ENCODE peak calls at places on chromosomes 4 and X, in nine cellular contexts. B, O, Q, F, N, T, E, G and C are unnamed samples.
A peak's percentile ranks its signal among the peaks of the same experiment; 100 is the strongest.

GRCh38 chr4:182699825-182700224 is 217.4 kb downstream of the DCTD start:
- DNase-seq in B (no peak), O (no peak), Q (no peak), F (no peak), N (no peak), T (no peak), E (no peak), G (no peak), C (no peak)

GRCh38 chrX:123975180-123975579 is 13.7 kb downstream of the STAG2 start:
- DNase-seq in B (no peak), O (no peak), Q (no peak), F (no peak), N (no peak), T (no peak), E (no peak), G (no peak), C (no peak)

GRCh38 chr4:139210486-139210885 is 33.5 kb upstream of the ELF2 start:
- DNase-seq in B (no peak), O (no peak), Q (no peak), F (no peak), N (no peak), T (no peak), E (no peak), G (no peak), C (no peak)

GRCh38 chr4:113383111-113383785 is 333.8 kb downstream of the ANK2 start:
- DNase-seq in B (no peak), O (no peak), Q (no peak), F (no peak), N (no peak), T (no peak), E (no peak), G (no peak), C (no peak)

GRCh38 chrX:153628665-153629064 is 18.3 kb upstream of the DUSP9 start:
- DNase-seq in B (no peak), O (no peak), Q (no peak), F (peak; percentile 49), N (no peak), T (no peak), E (no peak), G (no peak), C (no peak)

GRCh38 chr4:4787421-4787820 is 72.0 kb upstream of the MSX1 start:
- DNase-seq in B (no peak), O (no peak), Q (no peak), F (no peak), N (no peak), T (no peak), E (no peak), G (no peak), C (no peak)

GRCh38 chr4:10736266-10736665 is 51.7 kb upstream of the CLNK start:
- DNase-seq in B (no peak), O (no peak), Q (no peak), F (no peak), N (no peak), T (no peak), E (no peak), G (no peak), C (no peak)

GRCh38 chr4:189228726-189229125 is 711.9 kb upstream of the FRG1 start:
- DNase-seq in B (no peak), O (no peak), Q (no peak), F (no peak), N (no peak), T (no peak), E (no peak), G (no peak), C (no peak)

GRCh38 chr4:57110635-57111546 is 706 bp upstream of the IGFBP7 start:
- DNase-seq in B (no peak), O (no peak), Q (no peak), F (peak; percentile 82), N (peak; percentile 93), T (peak; percentile 69), E (peak; percentile 79), G (peak; percentile 29), C (peak; percentile 30)

GRCh38 chr4:139814285-139815015 is 148.8 kb downstream of the MGST2 start:
- DNase-seq in B (no peak), O (no peak), Q (no peak), F (no peak), N (no peak), T (no peak), E (no peak), G (peak; percentile 47), C (no peak)

GRCh38 chrX:17788439-17788838 is 51.1 kb downstream of the SCML1 start:
- DNase-seq in B (no peak), O (peak; percentile 19), Q (peak; percentile 15), F (no peak), N (no peak), T (peak; percentile 60), E (no peak), G (no peak), C (peak; percentile 39)

GRCh38 chr4:25654971-25655963 is at the start of gene SLC34A2:
- DNase-seq in B (no peak), O (peak; percentile 46), Q (no peak), F (no peak), N (no peak), T (peak; percentile 92), E (peak; percentile 73), G (peak; percentile 19), C (peak; percentile 33)

GRCh38 chr4:162891788-162892707 is 274.6 kb downstream of the NAF1 start:
- DNase-seq in B (no peak), O (no peak), Q (no peak), F (no peak), N (no peak), T (no peak), E (no peak), G (no peak), C (no peak)

GRCh38 chr4:1329408-1330371 is 17.3 kb upstream of the UVSSA start:
- DNase-seq in B (no peak), O (no peak), Q (no peak), F (no peak), N (no peak), T (no peak), E (peak; percentile 72), G (no peak), C (no peak)
- H3K27ac ChIP-seq in B (no peak overlapping the region), O (no peak overlapping the region), Q (no peak overlapping the region), F (no peak overlapping the region), N (no peak overlapping the region), T (no peak overlapping the region), E (peak overlapping the region; percentile 66), G (no peak overlapping the region), C (peak overlapping the region; percentile 22)

DNA sequence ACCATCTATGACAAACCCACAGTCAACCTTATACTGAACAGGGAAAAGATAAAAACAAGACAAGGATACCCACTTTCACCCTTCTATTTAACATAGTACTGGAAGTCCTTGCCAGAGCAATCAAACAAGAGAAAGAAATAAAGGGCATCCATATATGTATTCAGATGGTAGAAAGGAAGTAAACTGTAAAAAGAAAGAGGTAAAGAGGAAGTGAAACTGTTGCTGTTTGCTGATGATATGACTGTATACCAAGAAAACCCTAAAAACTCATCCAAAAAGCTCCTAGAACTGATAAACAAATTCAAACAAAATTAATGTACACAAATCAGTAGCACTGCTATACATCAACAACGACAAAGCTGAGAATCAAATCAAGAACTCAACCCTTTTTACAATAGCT is 538.7 kb upstream of the PABPC4L start:
- DNase-seq in B (no peak), O (no peak), Q (no peak), F (no peak), N (no peak), T (no peak), E (no peak), G (no peak), C (no peak)
- TF ChIP-seq POLR2AphosphoS5 in B (no peak), O (no peak), Q (no peak), F (no peak), N (no peak), T (no peak), E (no peak), G (no peak), C (no peak)

DNA sequence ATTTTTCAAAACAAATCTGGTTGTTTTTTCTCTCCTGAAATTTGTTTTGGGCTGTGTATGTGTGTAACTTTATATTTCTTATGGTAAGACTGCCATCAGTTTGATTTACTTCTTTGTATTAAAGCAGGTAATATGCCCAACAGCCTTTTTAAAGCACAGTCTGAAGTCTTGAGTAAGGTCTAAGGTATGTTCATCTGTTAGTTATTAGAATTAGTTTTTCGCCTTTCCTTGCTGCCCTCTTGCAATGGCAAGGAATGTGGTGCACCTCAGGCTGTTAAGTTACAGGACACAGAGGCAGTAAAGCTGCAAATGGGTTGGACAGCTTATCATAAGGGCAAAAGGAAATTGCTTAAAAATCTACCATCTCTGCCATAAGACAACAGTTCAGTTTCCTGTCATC is 71.8 kb downstream of the METTL14 start:
- DNase-seq in B (no peak), O (no peak), Q (no peak), F (no peak), N (no peak), T (no peak), E (no peak), G (no peak), C (no peak)
- H3K4me1 ChIP-seq in B (peaks cover 55% of the 10 kb centered on the region), O (no peaks in the 10 kb centered on the region), Q (no peaks in the 10 kb centered on the region), F (peaks cover 82% of the 10 kb centered on the region), N (peaks cover 100% of the 10 kb centered on the region), T (peaks cover 10% of the 10 kb centered on the region), E (peaks cover 50% of the 10 kb centered on the region), G (no peaks in the 10 kb centered on the region), C (peaks cover 29% of the 10 kb centered on the region)

GRCh38 chr4:36812153-36812552 is 432.4 kb upstream of the NWD2 start:
- DNase-seq in B (no peak), O (no peak), Q (no peak), F (no peak), N (no peak), T (peak; percentile 16), E (no peak), G (no peak), C (no peak)

GRCh38 chr4:36815536-36815935 is 429.0 kb upstream of the NWD2 start:
- DNase-seq in B (no peak), O (no peak), Q (no peak), F (no peak), N (no peak), T (peak; percentile 19), E (no peak), G (no peak), C (no peak)
- H3K27ac ChIP-seq in B (no peak overlapping the region), O (no peak overlapping the region), Q (no peak overlapping the region), F (no peak overlapping the region), N (no peak overlapping the region), T (no peak overlapping the region), E (no peak overlapping the region), G (no peak overlapping the region), C (no peak overlapping the region)

GRCh38 chr4:148163011-148163410 is 279.2 kb downstream of the NR3C2 start:
- DNase-seq in B (no peak), O (no peak), Q (no peak), F (no peak), N (no peak), T (no peak), E (no peak), G (no peak), C (no peak)
- TF ChIP-seq POLR2AphosphoS5 in B (no peak), O (no peak), Q (no peak), F (no peak), N (no peak), T (no peak), E (no peak), G (no peak), C (no peak)

GRCh38 chr4:76212851-76213414 is 691 bp downstream of the SCARB2 start:
- DNase-seq in B (no peak), O (no peak), Q (no peak), F (no peak), N (peak; percentile 92), T (peak; percentile 74), E (no peak), G (no peak), C (no peak)
- H3K4me1 ChIP-seq in B (peaks cover 79% of the 10 kb centered on the region), O (peaks cover 22% of the 10 kb centered on the region), Q (peaks cover 32% of the 10 kb centered on the region), F (peaks cover 55% of the 10 kb centered on the region), N (peaks cover 64% of the 10 kb centered on the region), T (peaks cover 34% of the 10 kb centered on the region), E (peaks cover 74% of the 10 kb centered on the region), G (peaks cover 20% of the 10 kb centered on the region), C (peaks cover 80% of the 10 kb centered on the region)

GRCh38 chrX:2889045-2889605 is 40.0 kb downstream of the ARSD start:
- DNase-seq in B (peak; percentile 6), O (no peak), Q (no peak), F (no peak), N (no peak), T (no peak), E (no peak), G (no peak), C (no peak)
- H3K27ac ChIP-seq in B (no peak overlapping the region), O (no peak overlapping the region), Q (no peak overlapping the region), F (no peak overlapping the region), N (no peak overlapping the region), T (peak overlapping the region; percentile 55), E (no peak overlapping the region), G (no peak overlapping the region), C (peak overlapping the region; percentile 74)